ENCODE peak calls at places on chromosomes 11 and 22, in ten cellular contexts. One of them, this sample, is unnamed.
A peak's percentile ranks its signal among the peaks of the same experiment; 100 is the strongest.

GRCh38 chr11:69350596-69350995 is 56.6 kb downstream of the MYEOV start:
- DNase-seq in lung: no peak
- DNase-seq in cardiac muscle cell: no peak
- DNase-seq in H1: no peak
- DNase-seq in colonic mucosa: no peak
- DNase-seq in PC-9: no peak
- DNase-seq in effector memory CD4-positive, alpha-beta T cell: no peak
- DNase-seq in IMR-90: no peak
- DNase-seq in NB4: no peak
- DNase-seq in left ventricle myocardium inferior: no peak
- DNase-seq in this sample: no peak

GRCh38 chr11:45982656-45983470 is 60.4 kb downstream of the LARGE2 start:
- DNase-seq in H1: peak; percentile 60
- DNase-seq in effector memory CD4-positive, alpha-beta T cell: no peak
- DNase-seq in left ventricle myocardium inferior: peak; percentile 18
- DNase-seq in IMR-90: peak; percentile 88
- DNase-seq in NB4: peak; percentile 57
- DNase-seq in PC-9: no peak
- DNase-seq in cardiac muscle cell: peak; percentile 54
- DNase-seq in colonic mucosa: no peak
- DNase-seq in lung: no peak
- DNase-seq in this sample: peak; percentile 80

GRCh38 chr11:117022526-117022925 is 75.7 kb downstream of the SIK3 start:
- DNase-seq in effector memory CD4-positive, alpha-beta T cell: no peak
- DNase-seq in NB4: no peak
- DNase-seq in left ventricle myocardium inferior: no peak
- DNase-seq in IMR-90: no peak
- DNase-seq in PC-9: no peak
- DNase-seq in cardiac muscle cell: no peak
- DNase-seq in colonic mucosa: no peak
- DNase-seq in lung: no peak
- DNase-seq in H1: no peak
- DNase-seq in this sample: no peak

GRCh38 chr22:46352691-46353386 is 17.3 kb downstream of the TRMU start:
- DNase-seq in H1: no peak
- DNase-seq in cardiac muscle cell: no peak
- DNase-seq in effector memory CD4-positive, alpha-beta T cell: no peak
- DNase-seq in IMR-90: peak; percentile 26
- DNase-seq in lung: peak; percentile 74
- DNase-seq in left ventricle myocardium inferior: peak; percentile 73
- DNase-seq in colonic mucosa: no peak
- DNase-seq in PC-9: peak; percentile 83
- DNase-seq in NB4: peak; percentile 82
- DNase-seq in this sample: no peak

GRCh38 chr11:65444314-65445051 is 21.9 kb downstream of the NEAT1 start:
- DNase-seq in PC-9: no peak
- DNase-seq in colonic mucosa: no peak
- DNase-seq in IMR-90: peak; percentile 43
- DNase-seq in lung: peak; percentile 30
- DNase-seq in left ventricle myocardium inferior: no peak
- DNase-seq in NB4: no peak
- DNase-seq in H1: no peak
- DNase-seq in cardiac muscle cell: no peak
- DNase-seq in effector memory CD4-positive, alpha-beta T cell: no peak
- DNase-seq in this sample: no peak

GRCh38 chr11:116793476-116794096 is 1.9 kb upstream of the APOA5 start:
- DNase-seq in lung: no peak
- DNase-seq in left ventricle myocardium inferior: no peak
- DNase-seq in effector memory CD4-positive, alpha-beta T cell: no peak
- DNase-seq in NB4: peak; percentile 50
- DNase-seq in PC-9: no peak
- DNase-seq in H1: no peak
- DNase-seq in IMR-90: peak; percentile 16
- DNase-seq in colonic mucosa: no peak
- DNase-seq in cardiac muscle cell: no peak
- DNase-seq in this sample: no peak

GRCh38 chr11:122173074-122173450 is 57.0 kb upstream of the BLID start:
- DNase-seq in NB4: no peak
- DNase-seq in effector memory CD4-positive, alpha-beta T cell: no peak
- DNase-seq in cardiac muscle cell: no peak
- DNase-seq in colonic mucosa: no peak
- DNase-seq in PC-9: no peak
- DNase-seq in left ventricle myocardium inferior: no peak
- DNase-seq in IMR-90: no peak
- DNase-seq in lung: no peak
- DNase-seq in H1: no peak
- DNase-seq in this sample: no peak

GRCh38 chr22:42596376-42596775 is 18.3 kb downstream of the POLDIP3 start:
- DNase-seq in left ventricle myocardium inferior: peak; percentile 51
- DNase-seq in colonic mucosa: no peak
- DNase-seq in PC-9: no peak
- DNase-seq in effector memory CD4-positive, alpha-beta T cell: no peak
- DNase-seq in cardiac muscle cell: peak; percentile 42
- DNase-seq in lung: no peak
- DNase-seq in H1: no peak
- DNase-seq in NB4: no peak
- DNase-seq in IMR-90: no peak
- DNase-seq in this sample: no peak

GRCh38 chr11:126914166-126914565 is 86.4 kb downstream of the KIRREL3 start:
- DNase-seq in IMR-90: peak; percentile 67
- DNase-seq in colonic mucosa: no peak
- DNase-seq in NB4: no peak
- DNase-seq in left ventricle myocardium inferior: no peak
- DNase-seq in effector memory CD4-positive, alpha-beta T cell: no peak
- DNase-seq in PC-9: no peak
- DNase-seq in lung: no peak
- DNase-seq in cardiac muscle cell: no peak
- DNase-seq in H1: no peak
- DNase-seq in this sample: no peak

GRCh38 chr11:74417379-74417804 is 19.2 kb upstream of the PGM2L1 start:
- DNase-seq in left ventricle myocardium inferior: no peak
- DNase-seq in H1: no peak
- DNase-seq in NB4: no peak
- DNase-seq in colonic mucosa: no peak
- DNase-seq in cardiac muscle cell: no peak
- DNase-seq in PC-9: peak; percentile 92
- DNase-seq in effector memory CD4-positive, alpha-beta T cell: no peak
- DNase-seq in IMR-90: peak; percentile 54
- DNase-seq in lung: peak; percentile 35
- DNase-seq in this sample: no peak

GRCh38 chr22:39926175-39927152 is 25.6 kb downstream of the GRAP2 start:
- DNase-seq in cardiac muscle cell: no peak
- DNase-seq in H1: no peak
- DNase-seq in colonic mucosa: peak; percentile 62
- DNase-seq in NB4: no peak
- DNase-seq in effector memory CD4-positive, alpha-beta T cell: no peak
- DNase-seq in PC-9: no peak
- DNase-seq in IMR-90: no peak
- DNase-seq in lung: no peak
- DNase-seq in left ventricle myocardium inferior: no peak
- DNase-seq in this sample: no peak

GRCh38 chr11:73761403-73761945 is 600 bp upstream of the RAB6A start:
- DNase-seq in effector memory CD4-positive, alpha-beta T cell: no peak
- DNase-seq in cardiac muscle cell: no peak
- DNase-seq in lung: no peak
- DNase-seq in NB4: no peak
- DNase-seq in colonic mucosa: no peak
- DNase-seq in PC-9: no peak
- DNase-seq in left ventricle myocardium inferior: no peak
- DNase-seq in IMR-90: no peak
- DNase-seq in H1: no peak
- DNase-seq in this sample: no peak

GRCh38 chr11:3345736-3346135 is 33.2 kb downstream of the ZNF195 start:
- DNase-seq in IMR-90: no peak
- DNase-seq in H1: no peak
- DNase-seq in colonic mucosa: no peak
- DNase-seq in lung: no peak
- DNase-seq in NB4: peak; percentile 57
- DNase-seq in left ventricle myocardium inferior: no peak
- DNase-seq in PC-9: no peak
- DNase-seq in effector memory CD4-positive, alpha-beta T cell: no peak
- DNase-seq in cardiac muscle cell: no peak
- DNase-seq in this sample: no peak

GRCh38 chr11:68870470-68870869 is 28.8 kb upstream of the CPT1A start:
- DNase-seq in left ventricle myocardium inferior: no peak
- DNase-seq in H1: no peak
- DNase-seq in PC-9: no peak
- DNase-seq in lung: no peak
- DNase-seq in IMR-90: no peak
- DNase-seq in NB4: peak; percentile 49
- DNase-seq in cardiac muscle cell: peak; percentile 21
- DNase-seq in effector memory CD4-positive, alpha-beta T cell: no peak
- DNase-seq in colonic mucosa: no peak
- DNase-seq in this sample: no peak

GRCh38 chr11:104968365-104968855 is at the start of gene CASP4:
- DNase-seq in colonic mucosa: peak; percentile 53
- DNase-seq in cardiac muscle cell: no peak
- DNase-seq in lung: peak; percentile 45
- DNase-seq in H1: no peak
- DNase-seq in PC-9: peak; percentile 96
- DNase-seq in IMR-90: peak; percentile 78
- DNase-seq in left ventricle myocardium inferior: no peak
- DNase-seq in NB4: peak; percentile 72
- DNase-seq in effector memory CD4-positive, alpha-beta T cell: no peak
- DNase-seq in this sample: peak; percentile 39
- H3K4me3 ChIP-seq in colonic mucosa: peak within 1 kb of the TSS; percentile 33
- H3K4me3 ChIP-seq in cardiac muscle cell: no peak within 1 kb of the TSS
- H3K4me3 ChIP-seq in lung: peak within 1 kb of the TSS; percentile 48
- H3K4me3 ChIP-seq in H1: no peak within 1 kb of the TSS
- H3K4me3 ChIP-seq in PC-9: peak within 1 kb of the TSS; percentile 65
- H3K4me3 ChIP-seq in IMR-90: peak within 1 kb of the TSS; percentile 87
- H3K4me3 ChIP-seq in left ventricle myocardium inferior: peak within 1 kb of the TSS; percentile 65
- H3K4me3 ChIP-seq in NB4: peak within 1 kb of the TSS; percentile 93
- H3K4me3 ChIP-seq in effector memory CD4-positive, alpha-beta T cell: peak within 1 kb of the TSS; percentile 76
- H3K4me3 ChIP-seq in this sample: peak within 1 kb of the TSS; percentile 56

GRCh38 chr11:9386901-9387300 is 2.4 kb downstream of the IPO7 start:
- DNase-seq in colonic mucosa: no peak
- DNase-seq in cardiac muscle cell: no peak
- DNase-seq in H1: no peak
- DNase-seq in lung: no peak
- DNase-seq in IMR-90: no peak
- DNase-seq in PC-9: no peak
- DNase-seq in NB4: peak; percentile 43
- DNase-seq in effector memory CD4-positive, alpha-beta T cell: no peak
- DNase-seq in left ventricle myocardium inferior: no peak
- DNase-seq in this sample: no peak
- H3K4me3 ChIP-seq in colonic mucosa: no peak overlapping the region
- H3K4me3 ChIP-seq in cardiac muscle cell: no peak overlapping the region
- H3K4me3 ChIP-seq in H1: peak overlapping the region; percentile 82
- H3K4me3 ChIP-seq in lung: no peak overlapping the region
- H3K4me3 ChIP-seq in IMR-90: no peak overlapping the region
- H3K4me3 ChIP-seq in PC-9: no peak overlapping the region
- H3K4me3 ChIP-seq in NB4: peak overlapping the region; percentile 100
- H3K4me3 ChIP-seq in effector memory CD4-positive, alpha-beta T cell: no peak overlapping the region
- H3K4me3 ChIP-seq in left ventricle myocardium inferior: peak overlapping the region; percentile 97
- H3K4me3 ChIP-seq in this sample: no peak overlapping the region

DNA sequence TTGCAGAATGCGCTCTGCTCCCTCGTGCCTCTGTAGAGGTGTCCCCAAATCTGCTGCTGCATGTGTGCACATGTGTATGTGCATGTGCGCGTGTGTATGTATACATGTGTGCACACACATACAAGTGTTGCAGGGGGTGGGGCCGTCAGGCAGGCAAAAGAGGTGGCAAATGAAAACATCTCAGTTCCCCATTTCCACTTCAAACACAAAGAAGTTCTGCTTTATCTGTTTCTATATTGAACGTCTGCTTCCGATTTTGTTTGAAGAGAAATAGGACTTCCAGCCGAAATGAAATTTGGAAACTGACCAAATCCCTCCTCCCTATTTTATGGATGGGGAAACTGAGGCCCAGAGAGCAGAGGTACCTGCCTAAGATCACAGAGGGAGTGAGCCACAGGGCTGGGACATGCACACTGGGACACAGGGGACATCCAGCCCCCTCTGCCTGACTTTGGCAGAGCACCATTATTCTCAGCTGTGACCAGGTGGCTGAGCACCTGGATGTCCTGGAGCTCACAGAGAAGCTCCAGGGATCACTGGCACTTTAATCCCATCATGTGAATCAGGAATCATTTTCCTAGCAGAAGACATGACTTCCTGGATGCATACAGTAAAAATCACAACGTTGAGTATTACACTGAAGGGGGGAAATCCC is 41.2 kb upstream of the ALX4 start:
- DNase-seq in colonic mucosa: no peak
- DNase-seq in effector memory CD4-positive, alpha-beta T cell: no peak
- DNase-seq in cardiac muscle cell: no peak
- DNase-seq in H1: no peak
- DNase-seq in IMR-90: no peak
- DNase-seq in lung: no peak
- DNase-seq in NB4: peak; percentile 11
- DNase-seq in left ventricle myocardium inferior: no peak
- DNase-seq in PC-9: no peak
- DNase-seq in this sample: no peak
- H3K4me3 ChIP-seq in colonic mucosa: no peak overlapping the region
- H3K4me3 ChIP-seq in effector memory CD4-positive, alpha-beta T cell: no peak overlapping the region
- H3K4me3 ChIP-seq in cardiac muscle cell: no peak overlapping the region
- H3K4me3 ChIP-seq in H1: no peak overlapping the region
- H3K4me3 ChIP-seq in IMR-90: no peak overlapping the region
- H3K4me3 ChIP-seq in lung: no peak overlapping the region
- H3K4me3 ChIP-seq in NB4: no peak overlapping the region
- H3K4me3 ChIP-seq in left ventricle myocardium inferior: no peak overlapping the region
- H3K4me3 ChIP-seq in PC-9: no peak overlapping the region
- H3K4me3 ChIP-seq in this sample: no peak overlapping the region

GRCh38 chr22:31124811-31125465 is 2.2 kb downstream of the INPP5J start:
- DNase-seq in H1: no peak
- DNase-seq in effector memory CD4-positive, alpha-beta T cell: no peak
- DNase-seq in cardiac muscle cell: no peak
- DNase-seq in IMR-90: no peak
- DNase-seq in NB4: no peak
- DNase-seq in colonic mucosa: no peak
- DNase-seq in PC-9: peak; percentile 30
- DNase-seq in lung: no peak
- DNase-seq in left ventricle myocardium inferior: no peak
- DNase-seq in this sample: no peak

GRCh38 chr22:31122532-31123291 is at the start of gene INPP5J:
- DNase-seq in NB4: no peak
- DNase-seq in effector memory CD4-positive, alpha-beta T cell: no peak
- DNase-seq in PC-9: peak; percentile 34
- DNase-seq in cardiac muscle cell: peak; percentile 84
- DNase-seq in colonic mucosa: peak; percentile 84
- DNase-seq in left ventricle myocardium inferior: peak; percentile 59
- DNase-seq in IMR-90: peak; percentile 50
- DNase-seq in lung: peak; percentile 58
- DNase-seq in H1: no peak
- DNase-seq in this sample: no peak

GRCh38 chr22:31123292-31123602 is 481 bp downstream of the INPP5J start:
- DNase-seq in colonic mucosa: no peak
- DNase-seq in IMR-90: no peak
- DNase-seq in lung: no peak
- DNase-seq in effector memory CD4-positive, alpha-beta T cell: no peak
- DNase-seq in left ventricle myocardium inferior: no peak
- DNase-seq in PC-9: no peak
- DNase-seq in cardiac muscle cell: no peak
- DNase-seq in H1: no peak
- DNase-seq in NB4: no peak
- DNase-seq in this sample: no peak

GRCh38 chr22:31125521-31126117 is 2.9 kb downstream of the INPP5J start:
- DNase-seq in cardiac muscle cell: no peak
- DNase-seq in IMR-90: no peak
- DNase-seq in PC-9: peak; percentile 24
- DNase-seq in left ventricle myocardium inferior: no peak
- DNase-seq in NB4: no peak
- DNase-seq in colonic mucosa: no peak
- DNase-seq in H1: no peak
- DNase-seq in effector memory CD4-positive, alpha-beta T cell: no peak
- DNase-seq in lung: no peak
- DNase-seq in this sample: no peak

GRCh38 chr22:31124290-31124689 is 1.5 kb downstream of the INPP5J start:
- DNase-seq in cardiac muscle cell: no peak
- DNase-seq in NB4: no peak
- DNase-seq in left ventricle myocardium inferior: no peak
- DNase-seq in IMR-90: no peak
- DNase-seq in effector memory CD4-positive, alpha-beta T cell: no peak
- DNase-seq in H1: no peak
- DNase-seq in lung: no peak
- DNase-seq in PC-9: peak; percentile 33
- DNase-seq in colonic mucosa: no peak
- DNase-seq in this sample: no peak
- H3K4me3 ChIP-seq in cardiac muscle cell: no peak overlapping the region
- H3K4me3 ChIP-seq in NB4: no peak overlapping the region
- H3K4me3 ChIP-seq in left ventricle myocardium inferior: no peak overlapping the region
- H3K4me3 ChIP-seq in IMR-90: no peak overlapping the region
- H3K4me3 ChIP-seq in effector memory CD4-positive, alpha-beta T cell: no peak overlapping the region
- H3K4me3 ChIP-seq in H1: no peak overlapping the region
- H3K4me3 ChIP-seq in lung: no peak overlapping the region
- H3K4me3 ChIP-seq in PC-9: no peak overlapping the region
- H3K4me3 ChIP-seq in colonic mucosa: no peak overlapping the region
- H3K4me3 ChIP-seq in this sample: no peak overlapping the region